ENCODE peak calls at places on chromosomes 2 and 18, in four cellular contexts. Y is GM12878, Q is K562, O is HepG2. C is an unnamed sample.

GRCh38 chr2:127479866-127480743 is 46.2 kb downstream of the IWS1 start:
- DNase-seq in Y (no peak), Q (no peak), O (no peak), C (no peak)

GRCh38 chr2:181165199-181165868 is 184.9 kb downstream of the UBE2E3 start:
- DNase-seq in Y (no peak), Q (no peak), O (no peak), C (no peak)

GRCh38 chr2:233387667-233388528 is 33.6 kb downstream of the DGKD start:
- DNase-seq in Y (no peak), Q (no peak), O (peak; percentile 85), C (peak; percentile 90)

GRCh38 chr18:48947102-48947501 is 3.7 kb downstream of the SMAD7 start:
- DNase-seq in Y (no peak), Q (no peak), O (no peak), C (no peak)

GRCh38 chr2:234919711-234920110 is 32.1 kb upstream of the SH3BP4 start:
- DNase-seq in Y (no peak), Q (no peak), O (no peak), C (no peak)

GRCh38 chr18:74745658-74746403 is 148.2 kb downstream of the ZNF407 start:
- DNase-seq in Y (no peak), Q (peak; percentile 7), O (peak; percentile 15), C (peak; percentile 11)

GRCh38 chr2:235839226-235839625 is 329.0 kb downstream of the GBX2 start:
- DNase-seq in Y (no peak), Q (no peak), O (no peak), C (no peak)

GRCh38 chr2:34949316-34949715 is 1350.2 kb upstream of the FAM98A start:
- DNase-seq in Y (no peak), Q (no peak), O (no peak), C (no peak)

GRCh38 chr2:160402498-160402897 is 91.1 kb downstream of the RBMS1 start:
- DNase-seq in Y (no peak), Q (no peak), O (no peak), C (no peak)

GRCh38 chr2:72147303-72147970 is at the start of gene CYP26B1:
- DNase-seq in Y (no peak), Q (no peak), O (no peak), C (peak; percentile 66)

GRCh38 chr18:39647627-39648502 is 2082.3 kb upstream of the CELF4 start:
- DNase-seq in Y (no peak), Q (no peak), O (no peak), C (no peak)

GRCh38 chr2:235106874-235107639 is 155.2 kb downstream of the SH3BP4 start:
- DNase-seq in Y (no peak), Q (peak; percentile 19), O (peak; percentile 79), C (peak; percentile 84)

GRCh38 chr2:85131116-85131515 is 2.1 kb upstream of the TCF7L1 start:
- DNase-seq in Y (no peak), Q (no peak), O (peak; percentile 37), C (peak; percentile 47)

GRCh38 chr2:240873805-240874714 is 5.4 kb downstream of the AGXT start:
- DNase-seq in Y (no peak), Q (no peak), O (peak; percentile 92), C (peak; percentile 43)

GRCh38 chr2:215436705-215437570 is 1.1 kb upstream of the FN1 start:
- DNase-seq in Y (no peak), Q (no peak), O (no peak), C (no peak)

GRCh38 chr2:39107724-39108273 is 13.1 kb downstream of the SOS1 start:
- DNase-seq in Y (no peak), Q (no peak), O (no peak), C (peak; percentile 70)

GRCh38 chr2:67918471-67918870 is 144.3 kb downstream of the C1D start:
- DNase-seq in Y (no peak), Q (no peak), O (no peak), C (no peak)

GRCh38 chr18:42183746-42184145 is 228.7 kb downstream of the PIK3C3 start:
- DNase-seq in Y (no peak), Q (no peak), O (no peak), C (no peak)

GRCh38 chr2:19378939-19379338 is 20.5 kb upstream of the OSR1 start:
- DNase-seq in Y (no peak), Q (no peak), O (no peak), C (no peak)

GRCh38 chr18:49677762-49678398 is 116.0 kb downstream of the LIPG start:
- DNase-seq in Y (peak; percentile 5), Q (no peak), O (no peak), C (no peak)

GRCh38 chr18:73653836-73654235 is 493.8 kb downstream of the FBXO15 start:
- DNase-seq in Y (no peak), Q (no peak), O (no peak), C (no peak)

GRCh38 chr18:6757966-6758365 is 28.4 kb downstream of the ARHGAP28 start:
- DNase-seq in Y (no peak), Q (no peak), O (no peak), C (no peak)

GRCh38 chr2:8149985-8150547 is 531.8 kb upstream of the ID2 start:
- DNase-seq in Y (no peak), Q (no peak), O (no peak), C (no peak)

GRCh38 chr2:24015562-24016375 is 5.9 kb downstream of the MFSD2B start:
- DNase-seq in Y (no peak), Q (no peak), O (peak; percentile 98), C (peak; percentile 56)

GRCh38 chr2:41853427-41854191 is 194.2 kb upstream of the PKDCC start:
- DNase-seq in Y (no peak), Q (peak; percentile 30), O (peak; percentile 71), C (peak; percentile 71)

GRCh38 chr2:241507430-241508239 is 749 bp downstream of the STK25 start:
- DNase-seq in Y (no peak), Q (peak; percentile 53), O (peak; percentile 62), C (peak; percentile 91)

GRCh38 chr2:70458661-70459060 is 95.0 kb downstream of the TGFA start:
- DNase-seq in Y (no peak), Q (no peak), O (no peak), C (no peak)

DNA sequence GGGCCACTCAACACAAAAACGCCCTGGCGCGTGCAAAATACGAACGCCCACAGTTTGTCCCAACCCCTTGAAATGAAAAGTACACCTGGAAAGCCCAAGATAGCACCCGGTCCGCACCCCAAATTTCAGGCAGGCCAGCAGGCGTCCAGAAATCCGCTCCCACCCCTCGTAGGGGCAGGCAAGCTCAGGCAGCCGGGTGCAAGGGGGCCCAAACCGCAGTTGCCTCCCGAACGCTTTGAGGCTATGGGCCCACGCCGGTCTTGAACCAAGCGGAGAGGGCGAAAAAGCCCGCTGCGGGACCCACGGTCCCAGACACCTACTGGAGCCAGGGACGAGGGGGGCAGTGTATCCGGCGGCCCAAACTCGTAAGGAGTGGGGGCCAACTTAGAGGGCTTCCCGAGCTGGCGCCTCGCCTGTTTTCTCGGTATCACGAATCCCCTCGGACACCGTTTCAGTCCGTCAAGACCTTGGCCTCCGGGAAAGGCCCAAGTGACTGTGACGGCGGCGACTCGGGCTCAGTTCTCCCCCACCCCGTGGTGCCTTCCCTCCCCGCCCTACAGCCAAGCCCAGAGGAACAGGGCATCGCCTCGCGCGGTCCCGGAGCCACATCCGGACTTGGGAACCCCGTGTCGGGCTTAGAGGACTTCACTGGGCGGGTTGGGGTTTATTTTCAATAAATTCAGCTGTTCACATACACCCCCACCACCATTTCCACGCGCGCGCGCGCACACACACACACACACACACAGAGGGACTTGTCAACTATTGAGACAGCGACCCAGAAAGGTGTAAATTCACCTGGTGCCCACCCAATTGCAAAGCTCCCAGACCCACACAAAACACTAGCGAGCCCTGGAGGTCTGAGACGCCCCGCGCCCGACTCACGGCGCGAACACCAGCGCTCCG is 6.2 kb upstream of the SATB2 start:
- DNase-seq in Y (no peak), Q (no peak), O (no peak), C (peak; percentile 33)
- TF ChIP-seq NFIC in Y (no peak), Q (no peak), O (no peak), C (no peak)

GRCh38 chr2:15956751-15957736 is 16.7 kb downstream of the MYCN start:
- DNase-seq in Y (no peak), Q (no peak), O (no peak), C (no peak)

GRCh38 chr2:15954761-15955160 is 14.4 kb downstream of the MYCN start:
- DNase-seq in Y (no peak), Q (no peak), O (no peak), C (no peak)

GRCh38 chr2:15956230-15956629 is 15.9 kb downstream of the MYCN start:
- DNase-seq in Y (no peak), Q (no peak), O (no peak), C (no peak)

GRCh38 chr2:15953891-15954680 is 13.7 kb downstream of the MYCN start:
- DNase-seq in Y (no peak), Q (no peak), O (no peak), C (no peak)

DNA sequence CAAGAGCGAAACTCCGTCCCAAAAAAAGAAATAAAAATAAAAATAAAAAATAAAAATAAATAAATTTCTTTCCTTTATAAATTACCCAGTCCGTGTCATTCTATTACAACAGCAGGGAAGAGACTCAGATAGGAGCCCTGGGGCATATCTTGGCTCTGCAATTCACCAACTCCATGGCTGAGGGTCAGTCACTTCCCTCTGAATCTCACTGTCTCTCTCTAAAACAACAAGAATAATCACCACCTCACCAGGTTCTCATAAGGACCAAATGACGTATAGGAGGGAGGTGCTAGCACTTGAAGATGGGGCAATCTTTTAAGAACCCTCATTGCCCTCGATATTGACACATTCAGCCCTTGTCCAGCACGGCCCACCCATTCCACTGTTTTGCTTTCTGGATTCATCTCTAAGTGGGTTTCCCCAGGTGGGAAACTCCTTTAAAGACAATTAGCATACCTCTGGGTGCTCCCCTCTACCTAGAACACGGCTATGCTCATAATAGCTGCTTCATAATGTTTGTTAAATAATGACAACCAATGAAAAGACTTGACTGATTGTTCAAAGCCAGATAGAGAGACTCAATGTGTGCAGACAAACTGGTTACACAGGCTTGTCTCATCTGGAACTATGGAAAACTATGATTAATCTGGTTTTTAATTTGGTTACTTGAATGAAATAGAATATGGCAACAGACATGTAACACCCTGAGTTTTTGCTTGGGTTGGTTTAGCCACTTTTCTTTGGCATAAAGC is 15.1 kb downstream of the MYCN start:
- DNase-seq in Y (no peak), Q (no peak), O (no peak), C (no peak)
- H3K4me3 ChIP-seq in Y (no peak overlapping the region), Q (no peak overlapping the region), O (no peak overlapping the region), C (no peak overlapping the region)

DNA sequence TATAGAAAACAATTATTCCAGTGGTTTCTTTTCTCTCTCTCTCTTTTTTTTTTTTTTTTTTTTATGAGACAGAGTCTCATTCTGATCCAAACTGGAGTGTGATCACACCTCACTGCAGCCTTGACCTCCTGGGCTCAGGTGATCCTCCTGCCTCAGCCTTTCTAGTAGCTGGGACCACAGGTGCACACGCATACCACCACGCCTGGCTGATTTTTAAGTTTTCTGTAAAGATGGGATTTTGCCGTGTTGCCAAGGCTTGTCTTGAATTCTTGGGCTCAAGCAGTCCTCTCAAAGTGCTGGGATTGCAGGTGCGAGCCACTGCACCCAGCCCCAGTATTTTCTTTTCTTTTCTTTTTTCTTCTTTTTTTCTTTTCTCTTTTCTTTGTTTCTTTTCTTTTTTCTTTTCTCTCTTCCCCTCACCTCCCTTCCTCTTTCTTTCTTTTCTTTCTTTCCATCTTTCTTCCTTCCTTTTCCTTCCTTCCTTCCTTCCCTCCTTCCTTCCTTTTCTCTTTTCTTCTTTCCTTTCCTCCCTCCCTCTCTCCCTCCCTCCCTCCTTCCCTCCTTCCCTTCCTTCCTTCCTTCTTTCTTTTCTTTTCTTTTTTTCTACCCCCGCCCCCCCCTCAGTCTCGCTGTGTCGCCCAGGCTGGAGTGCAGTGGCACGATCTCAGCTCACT is 76.9 kb downstream of the ZNF532 start:
- DNase-seq in Y (no peak), Q (no peak), O (no peak), C (no peak)
- TF ChIP-seq NFIC in Y (no peak), Q (no peak), O (no peak), C (no peak)

DNA sequence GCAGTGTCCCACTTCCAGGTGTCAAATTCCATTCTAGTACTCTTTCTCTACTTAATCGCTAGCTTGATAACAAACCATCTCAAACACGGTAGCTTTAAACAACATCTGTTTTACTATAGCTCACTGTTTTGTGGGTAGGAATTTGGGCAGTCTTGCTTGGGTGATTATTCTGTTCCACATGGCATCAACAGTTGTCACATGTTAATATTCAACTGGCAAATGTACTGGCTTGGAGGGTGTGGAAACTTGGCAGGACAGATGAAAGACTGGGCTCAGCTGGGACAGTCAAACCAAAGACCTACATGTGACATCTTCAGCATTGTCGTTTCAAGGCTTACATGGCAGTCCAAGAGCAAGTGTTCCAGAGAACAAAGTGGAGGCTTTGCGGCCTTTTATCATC is 241.8 kb downstream of the PTH2R start:
- DNase-seq in Y (no peak), Q (no peak), O (no peak), C (no peak)
- H3K4me3 ChIP-seq in Y (no peak overlapping the region), Q (no peak overlapping the region), O (no peak overlapping the region), C (no peak overlapping the region)

C was measured in SK-N-SH.